ENCODE peak calls at places on chromosomes 1 and 21, in seven cellular contexts. E is cardiac fibroblast; G is spleen; F is substantia nigra; S is OCI-LY7; M is amniotic stem cell; N is activated naive CD4-positive, alpha-beta T cell. P is an unnamed sample.

GRCh38 chr1:93029317-93029716 is 49.8 kb upstream of the MTF2 start:
- DNase-seq in E (no peak), G (no peak), F (no peak), S (peak; percentile 98), M (no peak), N (no peak), P (no peak)

GRCh38 chr1:92709738-92710137 is 75.2 kb downstream of the EVI5 start:
- DNase-seq in E (peak; percentile 84), G (no peak), F (no peak), S (no peak), M (no peak), N (no peak), P (no peak)

GRCh38 chr1:43069481-43070050 is 102.5 kb downstream of the EBNA1BP2 start:
- DNase-seq in E (no peak), G (no peak), F (no peak), S (no peak), M (no peak), N (no peak), P (no peak)

GRCh38 chr1:62437273-62437945 is 560 bp downstream of the USP1 start:
- DNase-seq in E (peak; percentile 24), G (no peak), F (peak; percentile 60), S (peak; percentile 58), M (no peak), N (no peak), P (peak; percentile 89)

GRCh38 chr1:38872401-38873026 is 634 bp downstream of the MYCBP start:
- DNase-seq in E (peak; percentile 42), G (no peak), F (peak; percentile 56), S (peak; percentile 59), M (no peak), N (no peak), P (no peak)

GRCh38 chr1:76198452-76198851 is 123.9 kb downstream of the ST6GALNAC3 start:
- DNase-seq in E (no peak), G (no peak), F (no peak), S (no peak), M (no peak), N (no peak), P (no peak)

GRCh38 chr21:26546698-26547097 is 26.4 kb downstream of the CYYR1 start:
- DNase-seq in E (no peak), G (peak; percentile 79), F (peak; percentile 10), S (no peak), M (no peak), N (no peak), P (no peak)

GRCh38 chr21:26800455-26801454 is 44.5 kb downstream of the ADAMTS1 start:
- DNase-seq in E (peak; percentile 69), G (no peak), F (no peak), S (no peak), M (no peak), N (no peak), P (no peak)

GRCh38 chr1:200938955-200939354 is 44.3 kb downstream of the INAVA start:
- DNase-seq in E (peak; percentile 7), G (peak; percentile 28), F (no peak), S (no peak), M (no peak), N (no peak), P (no peak)

GRCh38 chr1:40868051-40868723 is 6.0 kb upstream of the CITED4 start:
- DNase-seq in E (peak; percentile 89), G (no peak), F (no peak), S (no peak), M (no peak), N (no peak), P (no peak)

GRCh38 chr1:43912607-43913006 is 21.0 kb upstream of the ARTN start:
- DNase-seq in E (peak; percentile 49), G (no peak), F (no peak), S (no peak), M (no peak), N (no peak), P (no peak)

GRCh38 chr1:221648201-221648600 is 93.7 kb downstream of the DUSP10 start:
- DNase-seq in E (no peak), G (no peak), F (no peak), S (no peak), M (no peak), N (no peak), P (no peak)

GRCh38 chr1:85865183-85865582 is 156.9 kb upstream of the ZNHIT6 start:
- DNase-seq in E (peak; percentile 18), G (no peak), F (no peak), S (no peak), M (no peak), N (no peak), P (no peak)

GRCh38 chr1:10771789-10772188 is 24.7 kb downstream of the CASZ1 start:
- DNase-seq in E (no peak), G (no peak), F (no peak), S (no peak), M (no peak), N (no peak), P (no peak)

GRCh38 chr1:27891196-27891889 is 19.0 kb downstream of the THEMIS2 start:
- DNase-seq in E (no peak), G (peak; percentile 81), F (peak; percentile 43), S (peak; percentile 64), M (no peak), N (no peak), P (no peak)

GRCh38 chr1:11880911-11881748 is 22.4 kb upstream of the NPPB start:
- DNase-seq in E (no peak), G (no peak), F (peak; percentile 38), S (no peak), M (no peak), N (no peak), P (no peak)

GRCh38 chr21:37970548-37970947 is 54.3 kb upstream of the KCNJ6 start:
- DNase-seq in E (no peak), G (no peak), F (no peak), S (no peak), M (no peak), N (no peak), P (no peak)

GRCh38 chr1:187146388-187146787 is 317.6 kb downstream of the PLA2G4A start:
- DNase-seq in E (no peak), G (no peak), F (no peak), S (no peak), M (no peak), N (no peak), P (no peak)